ENCODE peak calls at places on chromosomes 11 and 22, in six cellular contexts. Y, T, C, S, Q and P are unnamed samples.

GRCh38 chr22:24952837-24953293 is 349 bp downstream of the KIAA1671 start:
- DNase-seq in Y (peak), T (peak), C (peak), S (peak), Q (no peak), P (peak)

GRCh38 chr11:61325649-61326414 is 7.1 kb downstream of the DDB1 start:
- DNase-seq in Y (peak), T (no peak), C (no peak), S (no peak), Q (no peak), P (no peak)

GRCh38 chr22:39915295-39915726 is 14.4 kb downstream of the GRAP2 start:
- DNase-seq in Y (no peak), T (no peak), C (no peak), S (no peak), Q (no peak), P (no peak)

GRCh38 chr11:27423125-27423524 is 49.5 kb downstream of the LGR4 start:
- DNase-seq in Y (peak), T (no peak), C (peak), S (no peak), Q (no peak), P (peak)

GRCh38 chr22:33426451-33426850 is 368.3 kb upstream of the SYN3 start:
- DNase-seq in Y (no peak), T (no peak), C (peak), S (no peak), Q (no peak), P (no peak)

GRCh38 chr11:9568854-9569587 is 4.4 kb upstream of the WEE1 start:
- DNase-seq in Y (peak), T (peak), C (peak), S (no peak), Q (no peak), P (peak)

GRCh38 chr11:112310414-112310813 is 49.8 kb upstream of the PLET1 start:
- DNase-seq in Y (peak), T (no peak), C (peak), S (no peak), Q (no peak), P (no peak)

GRCh38 chr11:113908107-113908506 is 3.5 kb downstream of the HTR3B start:
- DNase-seq in Y (no peak), T (no peak), C (no peak), S (no peak), Q (no peak), P (no peak)

GRCh38 chr11:76074178-76075112 is 131.9 kb downstream of the WNT11 start:
- DNase-seq in Y (peak), T (no peak), C (peak), S (no peak), Q (no peak), P (no peak)

GRCh38 chr11:114621950-114622809 is 26.6 kb upstream of the NXPE4 start:
- DNase-seq in Y (no peak), T (no peak), C (no peak), S (no peak), Q (no peak), P (no peak)

GRCh38 chr22:38599466-38599865 is 29.5 kb upstream of the DMC1 start:
- DNase-seq in Y (no peak), T (no peak), C (no peak), S (no peak), Q (no peak), P (no peak)

GRCh38 chr11:91248199-91248807 is 976.3 kb upstream of the FAT3 start:
- DNase-seq in Y (peak), T (no peak), C (peak), S (peak), Q (no peak), P (peak)

GRCh38 chr11:63747006-63747405 is 21.6 kb downstream of the ZFTA start:
- DNase-seq in Y (no peak), T (no peak), C (peak), S (no peak), Q (no peak), P (no peak)

GRCh38 chr22:24731786-24732185 is 42.7 kb downstream of the PIWIL3 start:
- DNase-seq in Y (no peak), T (no peak), C (no peak), S (no peak), Q (no peak), P (no peak)

GRCh38 chr11:121514401-121514981 is 61.7 kb upstream of the SORL1-AS1 start:
- DNase-seq in Y (no peak), T (no peak), C (no peak), S (no peak), Q (no peak), P (no peak)

GRCh38 chr11:113574171-113574570 is 99.0 kb upstream of the DRD2 start:
- DNase-seq in Y (no peak), T (no peak), C (no peak), S (no peak), Q (no peak), P (no peak)

GRCh38 chr22:24181088-24181995 is at the start of gene SUSD2:
- DNase-seq in Y (peak), T (peak), C (no peak), S (no peak), Q (no peak), P (peak)

GRCh38 chr22:17982572-17983141 is 41.7 kb downstream of the MICAL3 start:
- DNase-seq in Y (no peak), T (no peak), C (no peak), S (no peak), Q (no peak), P (no peak)

GRCh38 chr11:110772863-110773262 is 60.6 kb upstream of the ARHGAP20 start:
- DNase-seq in Y (no peak), T (no peak), C (no peak), S (no peak), Q (no peak), P (no peak)

GRCh38 chr22:49599691-49600451 is 227.8 kb downstream of the BRD1 start:
- DNase-seq in Y (no peak), T (no peak), C (no peak), S (no peak), Q (no peak), P (no peak)

GRCh38 chr11:1830119-1830499 is 4.7 kb upstream of the SYT8 start:
- DNase-seq in Y (no peak), T (no peak), C (no peak), S (no peak), Q (no peak), P (no peak)

GRCh38 chr22:41177626-41178424 is 27.3 kb upstream of the L3MBTL2 start:
- DNase-seq in Y (no peak), T (no peak), C (no peak), S (no peak), Q (no peak), P (no peak)

GRCh38 chr11:45058344-45058743 is 88.1 kb upstream of the PRDM11 start:
- DNase-seq in Y (no peak), T (no peak), C (no peak), S (no peak), Q (no peak), P (no peak)

GRCh38 chr11:86291466-86292262 is 10.4 kb upstream of the HIKESHI start:
- DNase-seq in Y (peak), T (peak), C (peak), S (peak), Q (no peak), P (peak)

GRCh38 chr11:23540101-23540561 is 679.9 kb upstream of the CCDC179 start:
- DNase-seq in Y (peak), T (peak), C (peak), S (peak), Q (peak), P (no peak)

GRCh38 chr11:46557684-46558151 is 36.1 kb downstream of the AMBRA1 start:
- DNase-seq in Y (peak), T (no peak), C (peak), S (no peak), Q (no peak), P (no peak)

GRCh38 chr11:119108151-119108856 is 1.2 kb downstream of the C2CD2L start:
- DNase-seq in Y (peak), T (peak), C (peak), S (no peak), Q (no peak), P (peak)

GRCh38 chr11:69431893-69432738 is 49.3 kb upstream of the LINC01488 start:
- DNase-seq in Y (no peak), T (no peak), C (no peak), S (no peak), Q (no peak), P (no peak)

DNA sequence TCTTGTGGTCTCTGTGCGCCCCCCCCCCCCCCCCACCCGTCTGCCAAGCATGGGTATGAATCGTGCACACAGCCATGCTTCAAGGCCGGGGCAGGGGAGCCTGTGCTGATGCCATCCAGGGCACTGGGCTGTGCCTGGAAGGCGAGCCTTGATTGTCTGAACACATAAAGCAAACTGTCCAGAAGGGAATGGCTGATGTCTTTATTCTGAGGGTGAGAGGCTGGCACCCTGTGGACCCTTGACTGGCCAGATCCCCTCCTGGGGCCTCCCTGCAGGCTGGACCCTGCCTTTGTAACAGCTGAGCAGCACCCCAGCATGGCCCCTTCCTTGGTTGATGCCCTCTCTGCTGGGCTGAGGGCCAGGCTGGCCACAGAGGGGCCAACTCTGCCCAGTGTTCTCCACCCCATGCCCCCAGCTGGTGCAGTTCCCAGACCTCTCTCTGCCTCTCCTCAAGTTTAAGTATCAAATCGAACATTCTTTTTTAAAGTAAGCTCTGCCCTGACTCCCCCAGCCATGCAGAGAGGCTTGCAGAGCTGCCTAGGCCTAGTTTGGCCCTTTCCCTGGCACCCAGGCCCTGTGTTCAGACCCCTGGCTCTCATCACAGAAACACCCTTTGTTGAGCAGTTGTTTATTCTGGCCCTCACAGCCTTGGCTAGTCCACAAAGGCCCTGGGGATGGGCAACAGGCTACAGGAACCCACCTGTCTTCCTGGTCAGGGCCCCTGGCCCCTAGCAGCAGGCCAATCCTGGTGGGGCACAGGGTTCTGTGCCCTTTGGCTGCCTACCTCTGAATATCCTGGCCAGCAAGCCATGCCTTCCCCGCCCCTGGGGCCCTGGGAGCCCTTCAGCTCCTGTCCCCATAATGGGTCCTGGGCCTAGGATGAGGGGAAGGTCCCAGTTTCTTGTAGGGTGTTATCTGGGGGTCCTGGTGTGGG is 3.9 kb upstream of the RANBP1 start:
- DNase-seq in Y (no peak), T (no peak), C (no peak), S (no peak), Q (no peak), P (no peak)
- H3K27ac ChIP-seq in Y (no peak), T (no peak), C (no peak), S (no peak), Q (peak), P (no peak)

DNA sequence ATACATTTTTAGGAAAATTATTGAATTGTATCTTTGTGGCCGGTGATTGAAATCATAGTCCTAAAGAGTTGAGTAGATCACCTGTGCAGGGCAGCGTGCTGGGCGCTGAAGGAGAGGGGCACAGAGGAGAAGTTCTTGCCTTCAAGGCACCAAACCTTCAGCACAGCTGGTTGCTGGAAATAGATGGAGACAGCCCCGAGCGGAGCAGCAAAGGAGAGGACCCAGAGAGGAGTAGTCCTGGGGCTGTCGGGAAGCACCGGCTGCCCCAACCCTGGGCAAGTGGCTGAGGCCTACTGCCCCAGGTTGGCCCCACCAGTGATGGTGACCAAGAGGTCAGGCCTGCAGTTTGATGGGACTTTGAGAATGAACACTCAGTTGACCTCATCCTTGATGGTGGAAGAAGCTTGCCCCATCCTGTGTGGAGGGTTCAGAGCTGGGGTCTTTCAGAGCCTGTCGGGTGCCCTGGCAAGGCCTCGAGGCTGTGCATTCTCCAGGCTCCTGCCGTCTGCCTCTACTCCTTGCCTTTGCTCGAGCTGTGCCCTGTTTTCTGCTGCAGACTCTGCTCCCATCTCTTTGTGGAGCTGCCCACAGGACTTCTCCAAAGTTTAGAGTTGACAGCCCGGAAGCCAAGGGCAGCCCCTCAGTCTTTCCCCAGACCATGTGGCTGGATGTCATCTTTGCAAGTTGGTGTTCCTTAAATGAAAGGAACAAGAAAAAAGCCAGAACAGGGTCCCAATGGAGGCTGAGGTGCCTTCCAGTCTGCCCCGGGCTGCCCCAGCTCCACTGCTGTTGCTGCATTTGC is 285.1 kb downstream of the TBC1D22A start:
- DNase-seq in Y (no peak), T (no peak), C (no peak), S (no peak), Q (no peak), P (no peak)
- H3K4me2 ChIP-seq in Y (no peak), T (no peak), C (no peak), S (no peak), Q (no peak), P (no peak)

GRCh38 chr11:129611661-129612566 is 203.7 kb upstream of the TMEM45B start:
- DNase-seq in Y (no peak), T (no peak), C (no peak), S (no peak), Q (no peak), P (no peak)

GRCh38 chr11:129610125-129610524 is 205.5 kb upstream of the TMEM45B start:
- DNase-seq in Y (no peak), T (no peak), C (no peak), S (no peak), Q (no peak), P (no peak)

GRCh38 chr11:129610545-129610944 is 205.1 kb upstream of the TMEM45B start:
- DNase-seq in Y (no peak), T (no peak), C (no peak), S (no peak), Q (no peak), P (no peak)

GRCh38 chr11:129605815-129606214 is 209.8 kb upstream of the TMEM45B start:
- DNase-seq in Y (no peak), T (no peak), C (no peak), S (no peak), Q (no peak), P (no peak)

DNA sequence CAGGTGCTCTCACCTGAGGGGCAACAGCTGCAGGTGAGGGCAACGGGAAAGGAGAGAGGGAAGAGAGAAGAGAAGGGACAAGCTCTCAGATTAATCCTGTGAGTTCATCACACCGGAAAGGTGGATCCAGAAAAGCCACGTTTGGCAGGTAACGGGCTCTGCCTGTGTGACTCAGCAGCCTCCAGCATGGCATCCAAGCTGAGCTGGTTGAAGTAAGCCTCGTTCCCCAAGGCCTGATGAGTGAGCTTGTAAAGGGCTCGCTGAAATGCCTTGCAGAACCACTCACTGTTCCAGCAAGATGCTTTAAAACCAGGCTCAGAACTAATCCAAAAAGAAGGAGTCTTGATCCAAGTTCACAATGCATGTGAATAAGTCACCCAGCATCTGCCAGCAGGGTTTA is 206.9 kb upstream of the TMEM45B start:
- DNase-seq in Y (no peak), T (no peak), C (no peak), S (no peak), Q (no peak), P (peak)
- H3K14ac ChIP-seq in Y (peak), T (no peak), C (no peak), S (no peak), Q (no peak), P (no peak)

GRCh38 chr11:36222755-36223635 is 66.2 kb downstream of the COMMD9 start:
- DNase-seq in Y (peak), T (no peak), C (peak), S (no peak), Q (no peak), P (peak)
- H3K27ac ChIP-seq in Y (no peak), T (no peak), C (no peak), S (no peak), Q (no peak), P (no peak)

GRCh38 chr11:122758974-122759373 is 79.3 kb upstream of the CRTAM start:
- DNase-seq in Y (no peak), T (no peak), C (peak), S (no peak), Q (no peak), P (no peak)
- H3K4me2 ChIP-seq in Y (no peak), T (no peak), C (no peak), S (no peak), Q (no peak), P (no peak)

DNA sequence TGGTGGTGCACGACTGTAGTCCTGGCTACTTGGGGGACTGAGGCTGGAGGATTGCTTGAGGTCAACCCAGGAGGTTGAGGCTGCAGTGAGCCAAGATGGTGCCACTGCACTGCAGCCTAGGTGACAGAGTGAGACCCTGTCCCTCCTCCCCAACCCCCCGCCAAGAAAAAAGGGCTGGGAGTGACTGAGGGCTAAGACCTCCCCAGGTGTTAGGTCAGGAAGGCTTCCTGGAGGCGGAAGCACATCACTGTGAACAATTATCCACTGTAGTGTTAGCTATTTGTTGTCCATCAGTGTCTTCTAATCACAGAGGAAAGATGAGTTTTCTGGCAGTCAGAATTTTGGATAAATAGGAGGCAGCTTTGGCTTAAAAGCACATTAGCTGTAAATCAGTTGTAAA is 8.8 kb downstream of the YDJC start:
- DNase-seq in Y (no peak), T (no peak), C (no peak), S (no peak), Q (no peak), P (no peak)
- H3K14ac ChIP-seq in Y (no peak), T (no peak), C (no peak), S (no peak), Q (no peak), P (no peak)

DNA sequence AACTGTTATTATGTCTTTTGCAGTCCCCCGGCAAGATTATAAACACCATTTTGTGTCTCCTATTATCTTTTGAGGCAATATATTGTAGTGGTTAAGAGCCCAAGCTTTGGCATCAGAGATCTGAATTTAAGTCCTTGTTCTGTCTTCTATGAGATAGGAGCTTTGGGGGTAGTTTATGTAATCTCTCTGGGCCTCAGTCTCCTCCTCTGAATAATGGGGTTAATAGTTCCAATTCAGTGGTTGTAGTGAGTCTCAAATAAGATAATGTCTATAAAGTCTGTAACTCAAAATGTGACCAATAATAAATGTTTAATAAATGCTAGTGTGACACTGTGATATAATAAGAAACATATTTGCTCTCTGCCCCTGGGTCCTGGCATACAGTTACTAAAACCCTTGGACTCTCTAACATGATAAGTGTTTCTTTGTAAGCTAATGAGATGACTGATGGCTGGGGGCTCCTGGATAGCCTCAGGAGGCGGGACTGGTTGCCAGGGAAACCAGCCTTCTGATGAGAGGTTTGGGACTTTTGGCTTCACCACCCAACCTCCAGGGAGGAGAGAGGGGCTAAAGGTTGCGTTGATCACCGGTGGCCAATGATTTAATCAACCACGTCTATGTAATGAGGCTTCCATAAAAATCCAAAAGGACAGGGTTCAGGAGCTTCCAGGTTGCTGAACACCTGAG is 183.4 kb upstream of the MTMR2 start:
- DNase-seq in Y (no peak), T (no peak), C (no peak), S (no peak), Q (no peak), P (no peak)
- H3K27ac ChIP-seq in Y (no peak), T (no peak), C (no peak), S (no peak), Q (no peak), P (peak)

DNA sequence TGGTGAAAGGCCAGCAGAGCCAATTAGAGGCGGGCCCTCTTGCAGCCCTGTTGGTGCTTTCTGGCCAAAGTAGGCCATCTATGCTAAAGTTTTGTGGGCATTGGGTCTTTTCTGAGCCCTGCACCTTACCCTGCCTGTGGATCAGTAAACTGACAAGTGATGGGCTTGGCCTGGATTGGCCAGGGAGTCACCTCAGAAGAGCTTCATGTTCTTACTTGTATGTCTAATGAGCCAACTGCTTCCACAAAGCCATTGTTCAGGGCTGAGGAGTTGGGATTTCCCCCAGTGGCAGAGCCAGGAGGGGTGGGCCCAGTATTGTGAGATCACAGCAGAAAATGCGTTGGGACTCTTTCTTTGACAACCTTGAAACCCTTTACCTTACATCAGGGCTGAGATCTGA is 90.4 kb downstream of the CWC15 start:
- DNase-seq in Y (no peak), T (no peak), C (no peak), S (no peak), Q (no peak), P (no peak)
- H3K4me2 ChIP-seq in Y (no peak), T (no peak), C (no peak), S (no peak), Q (no peak), P (no peak)